ENCODE peak calls at places on chromosome 13, in nine cellular contexts. Y is IMR-90, S is ovary, P is MM.1S, U is mammary epithelial cell, W is cardiac muscle cell, H is left ventricle myocardium inferior, K is spleen, G is PC-3. R is an unnamed sample.

GRCh38 chr13:79735228-79735627 is 254.3 kb downstream of the NDFIP2 start:
- DNase-seq in Y (peak; percentile 41), S (no peak), P (no peak), U (no peak), W (no peak), H (no peak), K (no peak), G (no peak), R (no peak)

GRCh38 chr13:68046900-68047299 is 816.8 kb upstream of the PCDH9 start:
- DNase-seq in Y (no peak), S (no peak), P (no peak), U (no peak), W (no peak), H (no peak), K (no peak), G (no peak), R (no peak)

GRCh38 chr13:94112227-94112626 is 367.3 kb downstream of the DCT start:
- DNase-seq in Y (peak; percentile 98), S (no peak), P (no peak), U (peak; percentile 80), W (no peak), H (no peak), K (no peak), G (peak; percentile 73), R (peak; percentile 89)

GRCh38 chr13:103157434-103158145 is 91.4 kb upstream of the SLC10A2 start:
- DNase-seq in Y (no peak), S (no peak), P (no peak), U (no peak), W (no peak), H (no peak), K (no peak), G (no peak), R (no peak)

GRCh38 chr13:20689291-20689690 is 14.2 kb upstream of the IL17D start:
- DNase-seq in Y (no peak), S (no peak), P (no peak), U (no peak), W (no peak), H (no peak), K (no peak), G (peak; percentile 22), R (no peak)

GRCh38 chr13:112063807-112064206 is 3.1 kb upstream of the SOX1 start:
- DNase-seq in Y (no peak), S (no peak), P (no peak), U (no peak), W (no peak), H (no peak), K (no peak), G (no peak), R (no peak)

GRCh38 chr13:33349996-33350826 is 64.7 kb upstream of the STARD13 start:
- DNase-seq in Y (peak; percentile 39), S (peak; percentile 54), P (no peak), U (no peak), W (peak; percentile 44), H (peak; percentile 65), K (peak; percentile 88), G (peak; percentile 37), R (no peak)

GRCh38 chr13:39196957-39197644 is 158.8 kb downstream of the NHLRC3 start:
- DNase-seq in Y (no peak), S (no peak), P (no peak), U (no peak), W (no peak), H (no peak), K (no peak), G (peak; percentile 35), R (no peak)

GRCh38 chr13:36839281-36839680 is 20.3 kb downstream of the RFXAP start:
- DNase-seq in Y (no peak), S (no peak), P (no peak), U (no peak), W (no peak), H (no peak), K (no peak), G (no peak), R (no peak)

GRCh38 chr13:44237276-44237767 is 136.3 kb upstream of the SERP2 start:
- DNase-seq in Y (peak; percentile 98), S (peak; percentile 69), P (no peak), U (peak; percentile 89), W (peak; percentile 40), H (peak; percentile 46), K (no peak), G (peak; percentile 43), R (peak; percentile 64)

GRCh38 chr13:54928071-54928470 is 1899.5 kb downstream of the OLFM4 start:
- DNase-seq in Y (no peak), S (no peak), P (no peak), U (no peak), W (no peak), H (no peak), K (no peak), G (no peak), R (no peak)

GRCh38 chr13:35978607-35979316 is 152.4 kb downstream of the DCLK1 start:
- DNase-seq in Y (peak; percentile 69), S (no peak), P (peak; percentile 34), U (peak; percentile 49), W (peak; percentile 55), H (no peak), K (no peak), G (peak; percentile 72), R (no peak)

GRCh38 chr13:45466359-45466758 is 1.6 kb downstream of the COG3 start:
- DNase-seq in Y (no peak), S (no peak), P (no peak), U (no peak), W (no peak), H (no peak), K (no peak), G (no peak), R (no peak)

GRCh38 chr13:45464141-45464686 is 525 bp upstream of the COG3 start:
- DNase-seq in Y (no peak), S (no peak), P (no peak), U (no peak), W (no peak), H (no peak), K (peak; percentile 80), G (no peak), R (no peak)

GRCh38 chr13:45468676-45469075 is 3.9 kb downstream of the COG3 start:
- DNase-seq in Y (no peak), S (no peak), P (peak; percentile 6), U (peak; percentile 65), W (no peak), H (no peak), K (no peak), G (no peak), R (no peak)

DNA sequence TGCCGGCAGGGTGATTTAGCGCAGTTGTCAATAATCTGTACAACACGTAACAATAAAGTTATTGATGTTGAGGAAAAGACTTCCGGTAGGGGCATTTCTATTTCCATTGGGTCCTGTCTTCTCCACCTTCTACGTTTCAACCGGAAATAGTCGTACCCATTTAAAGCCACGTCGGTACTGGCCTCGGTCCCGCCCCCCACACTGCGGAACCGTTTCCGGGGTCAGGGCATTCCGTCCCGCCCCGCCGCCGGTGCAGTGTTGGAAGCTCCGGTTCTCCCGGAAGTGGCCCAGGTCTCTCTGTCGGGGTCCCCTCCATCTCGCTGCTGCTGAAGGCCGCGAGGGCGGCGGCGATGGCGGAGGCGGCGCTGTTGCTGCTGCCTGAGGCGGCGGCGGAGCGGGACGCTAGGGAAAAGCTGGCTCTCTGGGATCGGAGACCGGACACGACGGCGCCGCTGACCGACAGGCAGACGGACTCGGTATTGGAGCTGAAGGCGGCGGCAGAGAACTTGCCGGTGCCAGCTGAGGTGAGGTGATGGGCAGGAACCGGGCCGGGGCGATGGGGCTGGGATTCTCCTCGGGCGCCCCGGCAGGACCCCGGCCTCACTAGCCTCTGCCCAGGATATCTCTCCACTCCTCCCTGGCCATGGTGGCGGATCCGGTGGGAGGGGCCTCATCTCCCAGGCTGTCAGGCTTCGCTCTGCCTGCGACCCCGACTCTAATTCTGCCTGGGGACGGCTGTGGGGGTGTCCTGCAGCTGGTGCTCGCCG is at the start of gene COG3:
- DNase-seq in Y (peak; percentile 97), S (peak; percentile 92), P (peak; percentile 91), U (peak; percentile 98), W (peak; percentile 95), H (peak; percentile 94), K (peak; percentile 97), G (peak; percentile 93), R (peak; percentile 92)
- TF ChIP-seq CTCF in Y (peak; percentile 37), S (no peak), P (no peak), U (no peak), W (peak; percentile 41), H (no peak), K (peak; percentile 28), G (peak; percentile 11), R (peak; percentile 43)

GRCh38 chr13:21785990-21786389 is 115.1 kb downstream of the FGF9 start:
- DNase-seq in Y (no peak), S (no peak), P (no peak), U (no peak), W (no peak), H (no peak), K (no peak), G (no peak), R (no peak)
- H3K4me3 ChIP-seq in Y (no peak overlapping the region), S (no peak overlapping the region), P (no peak overlapping the region), U (no peak overlapping the region), W (no peak overlapping the region), H (no peak overlapping the region), K (no peak overlapping the region), G (no peak overlapping the region), R (no peak overlapping the region)

DNA sequence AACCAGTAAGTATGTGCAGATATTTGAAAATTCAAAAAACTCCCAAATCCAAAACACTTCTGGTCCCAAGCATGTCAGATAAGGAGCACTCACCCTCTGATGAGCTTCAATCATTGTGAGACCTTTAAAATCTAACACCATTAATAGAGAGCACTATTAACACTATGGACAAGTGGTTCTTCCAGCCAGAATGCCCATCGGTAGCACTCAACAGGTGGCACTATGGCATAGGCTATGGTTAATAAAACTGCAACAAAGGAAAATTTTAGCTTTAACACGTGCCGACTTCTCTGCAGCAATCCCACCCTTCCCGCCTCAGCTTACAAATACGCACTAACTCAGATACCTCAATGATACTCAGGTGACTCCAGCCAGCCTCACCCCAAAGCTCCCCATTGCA is 62.3 kb downstream of the COL4A2 start:
- DNase-seq in Y (no peak), S (no peak), P (no peak), U (no peak), W (no peak), H (no peak), K (no peak), G (no peak), R (no peak)
- TF ChIP-seq CTCF in Y (no peak), S (no peak), P (no peak), U (no peak), W (no peak), H (no peak), K (no peak), G (no peak), R (no peak)

GRCh38 chr13:75762066-75762937 is 126.2 kb downstream of the LMO7 start:
- DNase-seq in Y (peak; percentile 63), S (no peak), P (peak; percentile 86), U (peak; percentile 96), W (no peak), H (no peak), K (no peak), G (peak; percentile 58), R (no peak)

GRCh38 chr13:75762967-75763366 is 126.8 kb downstream of the LMO7 start:
- DNase-seq in Y (no peak), S (no peak), P (no peak), U (no peak), W (no peak), H (no peak), K (no peak), G (no peak), R (no peak)

GRCh38 chr13:75759531-75759930 is 123.4 kb downstream of the LMO7 start:
- DNase-seq in Y (no peak), S (no peak), P (no peak), U (no peak), W (no peak), H (no peak), K (no peak), G (no peak), R (no peak)

GRCh38 chr13:75760182-75760981 is 124.3 kb downstream of the LMO7 start:
- DNase-seq in Y (peak; percentile 33), S (no peak), P (no peak), U (peak; percentile 94), W (peak; percentile 40), H (no peak), K (no peak), G (peak; percentile 76), R (no peak)

GRCh38 chr13:75761373-75761772 is 125.2 kb downstream of the LMO7 start:
- DNase-seq in Y (no peak), S (no peak), P (no peak), U (no peak), W (no peak), H (no peak), K (no peak), G (no peak), R (no peak)
- H3K4me3 ChIP-seq in Y (peak overlapping the region; percentile 38), S (peak overlapping the region; percentile 33), P (no peak overlapping the region), U (peak overlapping the region; percentile 53), W (peak overlapping the region; percentile 12), H (peak overlapping the region; percentile 62), K (no peak overlapping the region), G (peak overlapping the region; percentile 67), R (peak overlapping the region; percentile 25)

R was measured in AG04450.